ENCODE peak calls at places on chromosomes 12 and 14, in eight cellular contexts. P is stimulated activated CD4-positive, alpha-beta T cell treated with anti-CD3 and anti-CD28 coated beads, Interleukin-2, amount 100 ng/mL, for 48 hours; Z is AG10803; U is CD8-positive, alpha-beta memory T cell; G is endothelial cell; K is HFF-Myc; L is NCI-H345; Y is upper lobe of right lung. F is an unnamed sample.

GRCh38 chr14:76844223-76844622 is 18.0 kb downstream of the LRRC74A start:
- DNase-seq in P (peak), Z (peak), U (peak), G (peak), K (peak), L (no peak), Y (peak), F (peak)

GRCh38 chr12:104132351-104132956 is 5.6 kb downstream of the NFYB start:
- DNase-seq in P (no peak), Z (no peak), U (no peak), G (no peak), K (no peak), L (no peak), Y (no peak), F (no peak)

GRCh38 chr14:92553456-92553855 is 39.9 kb downstream of the RIN3 start:
- DNase-seq in P (no peak), Z (peak), U (no peak), G (peak), K (no peak), L (no peak), Y (no peak), F (peak)

GRCh38 chr14:100979780-100980179 is 76.3 kb upstream of the RTL1 start:
- DNase-seq in P (no peak), Z (peak), U (no peak), G (no peak), K (no peak), L (no peak), Y (no peak), F (peak)

GRCh38 chr14:85471744-85472143 is 58.2 kb upstream of the FLRT2 start:
- DNase-seq in P (no peak), Z (peak), U (no peak), G (no peak), K (peak), L (no peak), Y (no peak), F (peak)

GRCh38 chr14:104290058-104290667 is 151.8 kb downstream of the KIF26A start:
- DNase-seq in P (no peak), Z (no peak), U (no peak), G (no peak), K (no peak), L (no peak), Y (peak), F (no peak)

GRCh38 chr12:98678946-98679610 is 34.0 kb downstream of the APAF1 start:
- DNase-seq in P (no peak), Z (no peak), U (no peak), G (no peak), K (no peak), L (no peak), Y (no peak), F (no peak)

GRCh38 chr12:46559311-46559710 is 186.7 kb upstream of the SLC38A2 start:
- DNase-seq in P (no peak), Z (peak), U (no peak), G (no peak), K (no peak), L (no peak), Y (no peak), F (peak)

GRCh38 chr12:50042693-50043092 is 14.7 kb upstream of the ASIC1 start:
- DNase-seq in P (no peak), Z (no peak), U (no peak), G (no peak), K (no peak), L (no peak), Y (no peak), F (no peak)

GRCh38 chr14:103521438-103521961 is 1.1 kb downstream of the CKB start:
- DNase-seq in P (no peak), Z (no peak), U (no peak), G (no peak), K (no peak), L (peak), Y (no peak), F (peak)

GRCh38 chr14:72788972-72789728 is 104.8 kb downstream of the DPF3 start:
- DNase-seq in P (no peak), Z (no peak), U (no peak), G (no peak), K (no peak), L (no peak), Y (no peak), F (no peak)

GRCh38 chr14:54106802-54107377 is 150.3 kb upstream of the BMP4 start:
- DNase-seq in P (no peak), Z (peak), U (no peak), G (no peak), K (no peak), L (no peak), Y (no peak), F (peak)

GRCh38 chr12:13610280-13610679 is 371.1 kb downstream of the GRIN2B start:
- DNase-seq in P (no peak), Z (no peak), U (no peak), G (no peak), K (no peak), L (no peak), Y (no peak), F (no peak)

GRCh38 chr12:76720068-76720467 is 43.8 kb upstream of the ZDHHC17 start:
- DNase-seq in P (no peak), Z (peak), U (no peak), G (no peak), K (no peak), L (no peak), Y (no peak), F (peak)

GRCh38 chr12:78002878-78003277 is 172.2 kb downstream of the NAV3 start:
- DNase-seq in P (no peak), Z (peak), U (no peak), G (no peak), K (no peak), L (peak), Y (no peak), F (peak)

GRCh38 chr12:102426599-102427541 is 53.5 kb downstream of the IGF1 start:
- DNase-seq in P (no peak), Z (peak), U (no peak), G (no peak), K (no peak), L (no peak), Y (no peak), F (peak)

GRCh38 chr12:122978507-122978955 is 1.9 kb upstream of the ARL6IP4 start:
- DNase-seq in P (no peak), Z (no peak), U (no peak), G (no peak), K (no peak), L (no peak), Y (peak), F (no peak)

GRCh38 chr12:76032043-76032981 is 736 bp upstream of the PHLDA1 start:
- DNase-seq in P (peak), Z (peak), U (peak), G (peak), K (no peak), L (no peak), Y (no peak), F (peak)

GRCh38 chr14:94334837-94335236 is 11.7 kb upstream of the SERPINA6 start:
- DNase-seq in P (no peak), Z (no peak), U (no peak), G (no peak), K (no peak), L (no peak), Y (no peak), F (no peak)

GRCh38 chr12:15074351-15074750 is 101.5 kb downstream of the PDE6H start:
- DNase-seq in P (no peak), Z (no peak), U (no peak), G (no peak), K (no peak), L (no peak), Y (no peak), F (no peak)

GRCh38 chr12:6903712-6904111 is 910 bp upstream of the LRRC23 start:
- DNase-seq in P (no peak), Z (no peak), U (no peak), G (no peak), K (no peak), L (no peak), Y (no peak), F (no peak)

GRCh38 chr12:67534671-67535070 is 113.9 kb upstream of the DYRK2 start:
- DNase-seq in P (no peak), Z (peak), U (no peak), G (no peak), K (peak), L (no peak), Y (no peak), F (peak)

GRCh38 chr12:67991158-67991557 is 1.9 kb downstream of the IFNG-AS1 start:
- DNase-seq in P (no peak), Z (no peak), U (peak), G (no peak), K (no peak), L (no peak), Y (no peak), F (no peak)

GRCh38 chr14:98953544-98954346 is 318.3 kb downstream of the BCL11B start:
- DNase-seq in P (no peak), Z (peak), U (no peak), G (no peak), K (no peak), L (no peak), Y (no peak), F (peak)

GRCh38 chr14:71107921-71108320 is 200.7 kb downstream of the PCNX1 start:
- DNase-seq in P (no peak), Z (no peak), U (no peak), G (no peak), K (no peak), L (no peak), Y (no peak), F (no peak)

GRCh38 chr12:88781909-88782308 is 201.6 kb upstream of the KITLG start:
- DNase-seq in P (no peak), Z (peak), U (no peak), G (no peak), K (no peak), L (no peak), Y (no peak), F (peak)

GRCh38 chr12:86193931-86194330 is 62.3 kb downstream of the MGAT4C start:
- DNase-seq in P (no peak), Z (no peak), U (no peak), G (no peak), K (no peak), L (no peak), Y (no peak), F (no peak)